ENCODE peak calls at places on chromosomes 4 and X, in ten cellular contexts. E is tibial nerve, C is A549, I is Peyer's patch, P is spleen, Y is testis, J is HCT116, D is ovary, H is suprapubic skin, T is right lobe of liver. L is an unnamed sample.

GRCh38 chrX:93422693-93423092 is 250.7 kb downstream of the NAP1L3 start:
- DNase-seq in E (no peak), C (peak), I (no peak), P (no peak), Y (peak), J (no peak), D (no peak), H (no peak), T (no peak), L (no peak)

GRCh38 chr4:155759372-155760252 is 791 bp downstream of the GUCY1B1 start:
- DNase-seq in E (peak), C (peak), I (peak), P (peak), Y (peak), J (no peak), D (peak), H (peak), T (peak), L (no peak)

GRCh38 chr4:23921993-23922392 is 32.1 kb upstream of the PPARGC1A start:
- DNase-seq in E (no peak), C (no peak), I (no peak), P (no peak), Y (no peak), J (no peak), D (no peak), H (no peak), T (no peak), L (no peak)

GRCh38 chrX:1222511-1223252 is 10.2 kb upstream of the CRLF2 start:
- DNase-seq in E (no peak), C (peak), I (peak), P (no peak), Y (no peak), J (no peak), D (no peak), H (peak), T (no peak), L (no peak)

GRCh38 chr4:152399246-152399645 is 136.6 kb downstream of the FBXW7 start:
- DNase-seq in E (no peak), C (no peak), I (no peak), P (no peak), Y (no peak), J (no peak), D (no peak), H (no peak), T (no peak), L (no peak)

GRCh38 chr4:177499537-177499936 is 57.3 kb upstream of the AGA start:
- DNase-seq in E (no peak), C (no peak), I (no peak), P (no peak), Y (no peak), J (no peak), D (no peak), H (no peak), T (no peak), L (no peak)

GRCh38 chrX:66015152-66015827 is 24.6 kb downstream of the VSIG4 start:
- DNase-seq in E (no peak), C (no peak), I (peak), P (peak), Y (no peak), J (no peak), D (no peak), H (no peak), T (peak), L (no peak)

GRCh38 chrX:17682259-17682658 is 55.0 kb upstream of the SCML1 start:
- DNase-seq in E (no peak), C (peak), I (no peak), P (no peak), Y (no peak), J (no peak), D (no peak), H (no peak), T (no peak), L (no peak)

GRCh38 chr4:7108660-7109059 is 40.8 kb upstream of the GRPEL1 start:
- DNase-seq in E (no peak), C (no peak), I (no peak), P (peak), Y (no peak), J (no peak), D (no peak), H (no peak), T (no peak), L (no peak)

GRCh38 chr4:52853351-52853750 is 8.8 kb upstream of the RASL11B start:
- DNase-seq in E (no peak), C (no peak), I (no peak), P (no peak), Y (no peak), J (no peak), D (no peak), H (no peak), T (no peak), L (no peak)

GRCh38 chrX:47244676-47245075 is 11.9 kb downstream of the USP11 start:
- DNase-seq in E (no peak), C (no peak), I (peak), P (no peak), Y (no peak), J (no peak), D (no peak), H (no peak), T (no peak), L (no peak)

GRCh38 chr4:187893418-187893817 is 102.2 kb upstream of the ZFP42 start:
- DNase-seq in E (no peak), C (no peak), I (no peak), P (no peak), Y (no peak), J (no peak), D (no peak), H (no peak), T (no peak), L (no peak)

GRCh38 chr4:2818351-2818939 is 25.2 kb upstream of the ADD1 start:
- DNase-seq in E (no peak), C (no peak), I (no peak), P (no peak), Y (no peak), J (no peak), D (peak), H (no peak), T (no peak), L (no peak)

DNA sequence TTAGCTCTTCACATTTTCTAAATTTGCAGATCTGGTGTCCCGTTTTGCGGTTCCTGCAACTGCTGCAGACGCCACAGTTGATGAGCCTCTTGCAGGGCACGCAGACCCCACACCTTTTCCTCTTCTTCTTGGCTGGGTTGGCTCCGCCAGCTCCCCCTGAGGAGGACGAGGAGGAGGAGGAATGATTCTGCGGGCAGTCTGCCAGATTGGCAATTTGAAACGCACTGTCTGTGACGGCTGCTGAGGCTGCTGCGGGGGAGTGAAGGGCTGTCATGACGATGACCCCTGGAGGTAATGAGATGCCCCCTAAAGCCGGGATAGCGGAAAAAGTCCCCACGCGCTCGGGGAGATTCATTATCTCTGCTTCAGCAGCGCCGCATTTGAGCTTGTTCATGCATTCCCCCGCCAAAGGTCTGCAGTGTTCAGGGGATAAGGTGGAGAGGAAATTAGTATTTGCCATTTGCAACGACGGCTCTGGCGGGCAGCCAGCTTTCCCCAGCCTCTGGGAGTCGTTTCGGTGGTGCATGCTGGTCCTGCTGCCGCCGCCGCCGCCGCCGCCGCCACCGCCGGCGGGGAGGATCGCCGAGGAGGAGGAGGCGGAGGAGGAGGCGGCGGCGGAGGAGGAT is 3.8 kb downstream of the CXXC4 start:
- DNase-seq in E (peak), C (peak), I (peak), P (peak), Y (peak), J (no peak), D (peak), H (no peak), T (peak), L (no peak)
- TF ChIP-seq POLR2A in E (no peak), C (no peak), I (no peak), P (no peak), Y (no peak), J (no peak), D (no peak), H (no peak), T (no peak), L (peak)

DNA sequence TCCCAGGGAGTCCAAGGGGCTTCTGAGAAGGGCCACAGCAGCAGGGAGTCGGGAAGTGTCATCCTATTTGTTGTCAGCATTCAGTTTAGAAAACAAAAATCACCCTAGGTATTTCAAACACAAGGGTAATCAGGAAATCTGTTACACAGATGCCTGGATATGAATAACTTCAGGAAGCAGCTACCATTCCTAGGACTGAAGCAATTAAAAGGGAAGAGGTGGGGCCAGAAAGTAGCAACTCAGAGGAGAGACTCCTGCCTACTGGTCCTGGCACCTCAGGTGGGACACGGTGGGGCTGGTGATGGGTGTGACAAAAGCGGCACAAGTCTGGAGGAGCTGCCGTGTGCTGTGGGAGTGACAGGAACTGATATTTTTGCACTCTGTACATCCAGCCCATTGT is 107.9 kb downstream of the PDGFRA start:
- DNase-seq in E (no peak), C (no peak), I (no peak), P (no peak), Y (no peak), J (no peak), D (no peak), H (no peak), T (no peak), L (no peak)
- TF ChIP-seq POLR2A in E (no peak), C (no peak), I (no peak), P (no peak), Y (no peak), J (no peak), D (no peak), H (no peak), T (no peak), L (no peak)

DNA sequence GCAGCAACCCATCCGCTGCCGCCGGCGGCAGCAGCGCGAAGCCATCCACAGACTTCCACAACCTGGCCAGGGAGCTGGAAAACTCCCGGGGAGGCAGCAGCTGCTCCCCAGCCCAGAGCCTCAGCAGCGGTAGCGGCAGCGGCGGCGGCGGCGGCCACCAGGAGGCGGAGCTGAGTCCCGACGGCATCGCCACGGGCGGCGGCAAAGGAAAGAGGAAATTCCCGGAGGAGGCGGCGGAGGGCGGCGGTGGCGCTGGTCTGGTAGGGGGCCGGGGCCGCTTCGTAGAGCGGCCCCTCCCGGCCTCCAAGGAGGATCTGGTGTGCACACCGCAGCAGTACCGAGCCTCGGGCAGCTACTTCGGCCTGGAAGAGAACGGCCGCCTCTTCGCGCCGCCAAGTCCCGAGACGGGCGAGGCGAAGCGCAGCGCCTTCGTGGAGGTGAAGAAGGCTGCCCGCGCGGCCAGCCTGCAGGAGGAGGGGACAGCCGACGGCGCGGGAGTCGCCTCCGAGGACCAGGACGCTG is 4.9 kb downstream of the PRDM8 start:
- DNase-seq in E (peak), C (peak), I (peak), P (peak), Y (peak), J (no peak), D (peak), H (peak), T (peak), L (peak)
- TF ChIP-seq POLR2A in E (no peak), C (no peak), I (no peak), P (no peak), Y (no peak), J (no peak), D (no peak), H (no peak), T (no peak), L (no peak)

GRCh38 chr4:83150563-83151330 is 36.2 kb upstream of the PLAC8 start:
- DNase-seq in E (no peak), C (no peak), I (no peak), P (no peak), Y (no peak), J (no peak), D (no peak), H (no peak), T (no peak), L (no peak)
- TF ChIP-seq POLR2A in E (no peak), C (no peak), I (no peak), P (no peak), Y (no peak), J (no peak), D (no peak), H (no peak), T (no peak), L (no peak)

GRCh38 chrX:24148118-24148517 is 1.4 kb upstream of the ZFX start:
- DNase-seq in E (no peak), C (no peak), I (no peak), P (no peak), Y (no peak), J (no peak), D (no peak), H (no peak), T (no peak), L (no peak)

GRCh38 chrX:24150051-24150790 is 692 bp downstream of the ZFX start:
- DNase-seq in E (peak), C (peak), I (peak), P (peak), Y (peak), J (peak), D (peak), H (peak), T (peak), L (peak)

GRCh38 chrX:24151513-24151912 is 2.0 kb downstream of the ZFX start:
- DNase-seq in E (no peak), C (peak), I (no peak), P (no peak), Y (peak), J (no peak), D (peak), H (no peak), T (no peak), L (no peak)

GRCh38 chrX:24148535-24149345 is 789 bp upstream of the ZFX start:
- DNase-seq in E (no peak), C (peak), I (no peak), P (no peak), Y (no peak), J (no peak), D (peak), H (no peak), T (no peak), L (peak)

DNA sequence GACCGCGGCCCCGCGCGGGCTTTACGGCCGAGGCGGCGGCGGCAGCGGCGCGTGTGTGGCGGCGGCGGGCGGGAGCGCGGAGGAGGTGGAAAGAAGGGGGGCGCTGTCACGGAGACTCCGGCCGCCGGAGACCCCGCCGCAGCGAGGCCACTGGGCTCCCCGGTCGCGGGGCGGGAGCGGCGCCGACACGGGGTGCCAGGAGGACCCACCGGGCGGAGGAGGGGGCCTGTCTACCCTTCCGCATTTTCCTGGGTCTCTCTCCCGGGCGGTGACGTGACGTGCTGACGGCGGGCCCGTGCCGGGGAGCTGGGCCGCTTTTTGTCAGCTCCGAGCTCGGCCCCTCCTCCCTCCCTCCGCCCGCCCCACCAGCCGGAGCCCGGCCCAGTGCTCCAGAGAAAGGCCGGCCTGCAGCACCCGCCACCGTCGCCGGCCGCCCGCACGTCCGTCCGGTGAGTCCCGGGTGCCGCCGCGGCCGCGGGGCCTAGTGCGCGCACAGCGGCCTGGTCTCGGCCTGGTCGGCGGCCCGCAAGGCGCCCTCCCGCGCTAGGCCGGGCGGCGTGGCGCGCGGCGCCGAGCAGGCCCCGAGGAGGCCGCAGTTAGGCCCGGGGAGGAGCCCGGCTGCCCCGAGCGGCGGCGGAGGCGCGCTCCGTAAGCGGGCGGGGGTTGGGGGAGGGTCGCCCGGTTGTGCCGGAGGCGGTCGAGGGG is at the start of gene ZFX:
- DNase-seq in E (peak), C (peak), I (peak), P (peak), Y (peak), J (no peak), D (peak), H (no peak), T (peak), L (peak)
- TF ChIP-seq POLR2A in E (no peak), C (peak), I (peak), P (no peak), Y (no peak), J (no peak), D (no peak), H (peak), T (peak), L (peak)

DNA sequence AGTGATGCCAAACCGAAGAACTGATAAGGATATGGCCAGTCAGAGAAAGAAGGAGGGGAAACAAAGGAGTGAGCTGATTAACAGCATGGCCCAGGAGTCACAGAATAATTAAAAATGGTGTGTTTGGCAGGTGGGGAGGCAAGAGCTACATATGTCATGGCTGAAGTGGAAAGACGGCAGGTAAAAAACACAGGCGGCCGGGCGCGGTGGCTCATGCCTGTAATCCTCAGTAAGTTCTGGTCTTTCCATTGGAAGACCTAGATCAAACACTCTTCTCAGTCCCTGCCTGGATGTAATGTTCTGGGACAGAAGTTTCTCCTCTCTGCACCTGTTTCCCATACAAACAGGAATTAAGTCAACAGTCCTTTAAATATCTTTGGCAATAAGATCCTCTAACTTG is 503.9 kb downstream of the STIM2 start:
- DNase-seq in E (no peak), C (no peak), I (no peak), P (no peak), Y (no peak), J (no peak), D (no peak), H (no peak), T (no peak), L (no peak)
- TF ChIP-seq POLR2A in E (no peak), C (no peak), I (no peak), P (no peak), Y (no peak), J (no peak), D (no peak), H (no peak), T (no peak), L (no peak)

DNA sequence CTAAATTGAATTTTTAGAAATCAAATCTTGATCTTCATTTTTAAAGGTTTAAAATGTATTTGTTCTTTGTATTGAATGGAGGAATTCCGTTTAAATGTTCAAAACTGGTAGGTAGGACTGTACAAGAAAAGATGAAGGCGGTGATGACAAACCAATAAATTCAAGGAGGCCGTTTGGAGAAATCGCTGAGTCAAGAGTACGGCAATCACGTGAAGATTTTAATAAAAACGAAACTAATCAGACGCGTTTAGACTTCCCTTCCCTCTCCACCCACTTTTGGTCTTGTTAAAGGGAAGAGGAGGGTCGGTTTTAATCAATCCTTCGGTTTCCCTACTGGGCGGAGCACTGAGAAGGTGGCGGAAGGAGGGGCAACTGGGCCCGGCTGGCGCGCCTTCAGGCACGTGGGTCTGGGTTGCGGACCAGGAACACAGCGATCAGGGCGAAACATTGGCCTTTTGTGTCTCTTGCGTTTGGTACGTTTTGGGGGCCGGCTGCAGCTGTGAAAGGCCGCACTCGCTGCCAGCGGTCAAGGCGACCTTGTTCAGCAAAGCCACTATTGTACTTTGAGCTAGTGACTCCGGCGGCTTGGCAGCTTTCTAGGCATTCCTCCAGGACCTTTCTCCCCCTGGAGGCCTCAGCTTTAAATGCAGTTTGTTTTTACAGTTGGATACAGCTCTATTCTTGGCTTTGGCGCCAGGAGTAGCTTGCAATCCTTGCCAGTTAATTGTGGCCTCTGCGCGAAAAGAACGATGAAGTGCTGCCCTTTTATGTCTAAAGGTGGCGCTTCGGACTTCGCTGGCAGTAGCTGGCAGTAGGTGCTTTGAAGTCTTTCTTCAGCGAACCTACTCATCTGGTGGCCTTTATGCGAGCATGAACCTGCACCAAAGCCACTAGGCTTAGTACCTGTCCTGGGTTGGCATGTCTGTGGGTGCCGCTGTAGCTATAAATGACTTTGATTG is 16.7 kb upstream of the LAMP2 start:
- DNase-seq in E (peak), C (peak), I (peak), P (peak), Y (peak), J (peak), D (peak), H (peak), T (peak), L (peak)
- TF ChIP-seq POLR2A in E (peak), C (peak), I (no peak), P (no peak), Y (no peak), J (no peak), D (peak), H (peak), T (no peak), L (no peak)

GRCh38 chr4:35358001-35358584 is 886.2 kb downstream of the ARAP2 start:
- DNase-seq in E (no peak), C (peak), I (no peak), P (no peak), Y (no peak), J (peak), D (no peak), H (no peak), T (no peak), L (no peak)
- TF ChIP-seq POLR2A in E (no peak), C (no peak), I (no peak), P (no peak), Y (no peak), J (no peak), D (no peak), H (no peak), T (no peak), L (no peak)

L was measured in GM12892.